ENCODE peak calls at places on chromosomes 2 and 18, in four cellular contexts. One of them, this sample, is unnamed.

GRCh38 chr2:105796131-105796638 is 51.5 kb downstream of the NCK2 start:
- DNase-seq in NAMALWA: peak
- DNase-seq in heart left ventricle: no peak
- DNase-seq in right lobe of liver: no peak
- DNase-seq in this sample: no peak

GRCh38 chr2:75241696-75242095 is 42.4 kb upstream of the TACR1 start:
- DNase-seq in right lobe of liver: no peak
- DNase-seq in heart left ventricle: no peak
- DNase-seq in NAMALWA: peak
- DNase-seq in this sample: no peak

GRCh38 chr2:98903767-98904485 is 32.1 kb downstream of the CRACDL start:
- DNase-seq in NAMALWA: no peak
- DNase-seq in heart left ventricle: no peak
- DNase-seq in right lobe of liver: no peak
- DNase-seq in this sample: peak

GRCh38 chr18:76983184-76983583 is 149.4 kb downstream of the MBP start:
- DNase-seq in NAMALWA: peak
- DNase-seq in right lobe of liver: peak
- DNase-seq in heart left ventricle: peak
- DNase-seq in this sample: peak

GRCh38 chr2:224263571-224264043 is 138.3 kb downstream of the FAM124B start:
- DNase-seq in heart left ventricle: no peak
- DNase-seq in NAMALWA: no peak
- DNase-seq in right lobe of liver: no peak
- DNase-seq in this sample: no peak

GRCh38 chr2:56263876-56264275 is 80.1 kb downstream of the CCDC85A start:
- DNase-seq in heart left ventricle: no peak
- DNase-seq in right lobe of liver: no peak
- DNase-seq in NAMALWA: no peak
- DNase-seq in this sample: no peak

GRCh38 chr2:237299897-237300296 is 114.1 kb downstream of the COL6A3 start:
- DNase-seq in NAMALWA: no peak
- DNase-seq in right lobe of liver: no peak
- DNase-seq in heart left ventricle: no peak
- DNase-seq in this sample: no peak

GRCh38 chr2:47389692-47390091 is 13.3 kb upstream of the MSH2 start:
- DNase-seq in heart left ventricle: no peak
- DNase-seq in right lobe of liver: no peak
- DNase-seq in NAMALWA: no peak
- DNase-seq in this sample: no peak

This sample was measured in head of caudate nucleus.